ENCODE peak calls at places on chromosomes 4 and X, in eight cellular contexts. A is pancreas, J is IMR-90, H is SK-N-SH, W is NB4, X is tibial artery, Z is prostate gland, M is AG04450. R is an unnamed sample.

GRCh38 chr4:92189146-92189545 is 114.6 kb upstream of the GRID2 start:
- DNase-seq in X (no peak), A (no peak), J (no peak), W (no peak), Z (no peak), M (no peak), H (no peak), R (no peak)

GRCh38 chr4:7668282-7668681 is 233.6 kb upstream of the PSAPL1 start:
- DNase-seq in J (no peak), A (no peak), W (no peak), Z (no peak), X (no peak), M (no peak), H (no peak), R (no peak)

GRCh38 chrX:107747596-107748161 is 27.9 kb downstream of the TSC22D3 start:
- DNase-seq in W (no peak), J (peak; percentile 19), H (no peak), Z (peak; percentile 51), A (no peak), M (no peak), X (no peak), R (no peak)

GRCh38 chrX:14899607-14900006 is 26.4 kb downstream of the MOSPD2 start:
- DNase-seq in X (no peak), Z (no peak), W (peak; percentile 12), M (no peak), H (no peak), J (peak; percentile 78), A (no peak), R (no peak)

GRCh38 chr4:112199041-112199440 is 32.5 kb upstream of the AP1AR start:
- DNase-seq in A (no peak), M (no peak), J (no peak), X (no peak), W (no peak), H (no peak), Z (no peak), R (no peak)

GRCh38 chrX:1249101-1249887 is 19.3 kb upstream of the CSF2RA start:
- DNase-seq in W (peak; percentile 96), Z (no peak), M (no peak), J (no peak), X (peak; percentile 69), H (no peak), A (no peak), R (peak; percentile 86)

GRCh38 chr4:1815997-1816860 is 23.1 kb downstream of the FGFR3 start:
- DNase-seq in A (no peak), W (no peak), M (no peak), J (no peak), Z (no peak), X (no peak), H (no peak), R (no peak)

GRCh38 chrX:106898462-106898861 is 4.7 kb downstream of the RIPPLY1 start:
- DNase-seq in J (peak; percentile 53), W (peak; percentile 50), H (peak; percentile 14), Z (no peak), X (no peak), M (no peak), A (no peak), R (peak; percentile 67)

GRCh38 chrX:97743014-97743413 is 859.3 kb downstream of the RPA4 start:
- DNase-seq in Z (no peak), M (no peak), J (no peak), A (no peak), W (peak; percentile 16), H (no peak), X (no peak), R (peak; percentile 10)

GRCh38 chrX:152958047-152958446 is 35.9 kb downstream of the PNMA5 start:
- DNase-seq in W (peak; percentile 16), J (no peak), M (no peak), Z (no peak), H (no peak), A (no peak), X (no peak), R (peak; percentile 8)

GRCh38 chr4:4690854-4691253 is 149.0 kb upstream of the STX18 start:
- DNase-seq in A (no peak), Z (no peak), J (no peak), H (no peak), M (no peak), W (no peak), X (no peak), R (no peak)

GRCh38 chr4:172042714-172043114 is 229.5 kb downstream of the GALNTL6 start:
- DNase-seq in A (no peak), Z (no peak), H (no peak), M (no peak), X (no peak), J (no peak), W (no peak), R (no peak)

GRCh38 chr4:101169044-101170014 is 178.0 kb downstream of the PPP3CA start:
- DNase-seq in Z (peak; percentile 18), X (no peak), A (peak; percentile 71), H (peak; percentile 29), M (no peak), J (peak; percentile 65), W (peak; percentile 85), R (peak; percentile 95)

GRCh38 chr4:70306101-70306500 is 28.7 kb upstream of the CABS1 start:
- DNase-seq in J (no peak), A (no peak), M (no peak), Z (no peak), X (no peak), W (no peak), H (no peak), R (no peak)

GRCh38 chr4:141609243-141609642 is 27.1 kb upstream of the IL15 start:
- DNase-seq in X (no peak), H (no peak), W (no peak), M (no peak), Z (no peak), A (peak; percentile 48), J (no peak), R (no peak)

GRCh38 chr4:122065915-122066314 is 86.2 kb upstream of the BLTP1 start:
- DNase-seq in M (no peak), Z (no peak), X (no peak), H (no peak), W (no peak), J (no peak), A (no peak), R (no peak)

GRCh38 chr4:142728209-142728608 is 117.9 kb downstream of the INPP4B start:
- DNase-seq in W (no peak), A (no peak), H (no peak), X (no peak), M (no peak), J (peak; percentile 31), Z (no peak), R (no peak)

GRCh38 chrX:45143455-45143854 is 57.2 kb downstream of the DIPK2B start:
- DNase-seq in A (no peak), H (no peak), X (no peak), M (no peak), J (no peak), W (no peak), Z (no peak), R (no peak)

GRCh38 chr4:87530868-87531267 is 1.7 kb upstream of the SPARCL1 start:
- DNase-seq in Z (peak; percentile 79), J (peak; percentile 27), W (no peak), X (peak; percentile 86), M (no peak), H (no peak), A (no peak), R (peak; percentile 17)

GRCh38 chr4:139728840-139729239 is 63.2 kb downstream of the MGST2 start:
- DNase-seq in A (peak; percentile 70), W (no peak), M (no peak), X (no peak), J (no peak), H (no peak), Z (no peak), R (no peak)
- TF ChIP-seq CTCF in A (no peak), W (no peak), M (no peak), X (no peak), J (no peak), H (no peak), Z (no peak), R (no peak)

DNA sequence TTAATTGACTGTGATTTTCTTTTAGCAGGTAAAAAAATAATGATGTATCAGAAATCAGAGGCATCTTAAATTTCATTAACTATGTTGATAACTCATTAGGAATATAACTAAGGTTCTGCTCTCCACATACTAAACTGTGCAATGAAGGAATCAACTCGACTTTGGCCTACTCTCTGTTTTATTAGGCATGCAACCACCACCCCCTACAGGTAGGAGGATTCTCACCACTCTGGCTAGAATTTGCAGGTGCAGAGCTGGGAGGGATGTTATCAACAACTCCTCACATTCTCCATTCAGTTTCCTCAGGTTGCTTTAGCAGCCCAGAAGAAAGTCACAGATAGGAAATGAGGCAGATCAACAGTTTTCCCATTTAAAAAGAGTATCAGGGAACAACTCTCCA is 160.1 kb downstream of the COX18 start:
- DNase-seq in H (peak; percentile 4), J (no peak), W (no peak), A (peak; percentile 42), Z (peak; percentile 15), X (no peak), M (no peak), R (peak; percentile 77)
- TF ChIP-seq CTCF in H (peak; percentile 18), J (peak; percentile 10), W (no peak), A (no peak), Z (peak; percentile 32), X (peak; percentile 35), M (peak; percentile 28), R (peak; percentile 77)

GRCh38 chrX:81957900-81958545 is 756.1 kb downstream of the SH3BGRL start:
- DNase-seq in W (peak; percentile 41), M (no peak), H (peak; percentile 24), Z (no peak), A (no peak), X (no peak), J (peak; percentile 1), R (peak; percentile 11)
- TF ChIP-seq CTCF in W (peak; percentile 25), M (no peak), H (peak; percentile 50), Z (no peak), A (no peak), X (peak; percentile 18), J (peak; percentile 23), R (no peak)

GRCh38 chr4:82275431-82276423 is 98.1 kb downstream of the HNRNPD start:
- DNase-seq in W (peak; percentile 30), X (no peak), H (no peak), M (no peak), Z (no peak), A (no peak), J (no peak), R (peak; percentile 66)
- TF ChIP-seq CTCF in W (peak; percentile 19), X (no peak), H (no peak), M (no peak), Z (no peak), A (no peak), J (no peak), R (peak; percentile 47)

R was measured in GM23338.